ENCODE peak calls at places on chromosomes 3 and 15, in ten cellular contexts. N, A, C, Z, J, E, T, G, I and S are unnamed samples.
A peak's percentile ranks its signal among the peaks of the same experiment; 100 is the strongest.

GRCh38 chr3:8742921-8743605 is 9.5 kb downstream of the CAV3 start:
- DNase-seq in T (peak; percentile 19), G (no peak), J (no peak), E (peak; percentile 19), C (no peak), I (no peak), A (no peak), Z (no peak), N (no peak), S (no peak)

GRCh38 chr3:155742339-155742980 is 2.4 kb downstream of the PLCH1 start:
- DNase-seq in G (no peak), A (no peak), Z (no peak), N (no peak), J (no peak), I (no peak), E (no peak), C (no peak), T (no peak), S (no peak)

GRCh38 chr3:67641451-67641850 is 13.0 kb downstream of the SUCLG2 start:
- DNase-seq in J (no peak), Z (no peak), I (no peak), E (no peak), A (no peak), C (no peak), G (no peak), T (no peak), N (no peak), S (no peak)

GRCh38 chr3:11717768-11718581 is 74.3 kb upstream of the VGLL4 start:
- DNase-seq in A (no peak), Z (peak; percentile 34), T (peak; percentile 38), G (no peak), E (peak; percentile 22), J (no peak), I (peak; percentile 42), C (peak; percentile 24), N (no peak), S (no peak)

GRCh38 chr3:152559246-152559645 is 275.7 kb upstream of the P2RY1 start:
- DNase-seq in Z (no peak), J (no peak), E (no peak), I (no peak), C (no peak), A (no peak), T (no peak), N (no peak), G (no peak), S (no peak)

GRCh38 chr3:23073721-23074300 is 129.3 kb upstream of the UBE2E2 start:
- DNase-seq in J (no peak), N (no peak), G (no peak), Z (no peak), T (no peak), C (no peak), I (no peak), A (no peak), E (no peak), S (no peak)

GRCh38 chr3:110806924-110807323 is 264.7 kb upstream of the NECTIN3 start:
- DNase-seq in G (no peak), J (no peak), Z (no peak), N (no peak), T (no peak), E (no peak), A (no peak), I (no peak), C (no peak), S (no peak)

GRCh38 chr3:12395349-12396012 is 88.8 kb upstream of the TSEN2 start:
- DNase-seq in C (no peak), Z (no peak), T (no peak), I (no peak), A (no peak), E (no peak), N (no peak), J (no peak), G (peak; percentile 68), S (no peak)

GRCh38 chr3:176651622-176652021 is 545.7 kb downstream of the TBL1XR1 start:
- DNase-seq in E (no peak), G (no peak), Z (no peak), I (no peak), N (no peak), A (peak; percentile 7), C (no peak), J (no peak), T (no peak), S (no peak)

GRCh38 chr3:112597945-112598344 is 36.1 kb downstream of the SLC35A5 start:
- DNase-seq in J (no peak), G (no peak), N (no peak), A (no peak), I (no peak), Z (no peak), C (no peak), T (no peak), E (no peak), S (no peak)

GRCh38 chr15:50051811-50052419 is 67.1 kb downstream of the ATP8B4 start:
- DNase-seq in C (peak; percentile 74), Z (peak; percentile 76), I (peak; percentile 68), N (no peak), A (peak; percentile 50), J (no peak), T (peak; percentile 49), E (peak; percentile 44), G (peak; percentile 61), S (peak; percentile 54)

DNA sequence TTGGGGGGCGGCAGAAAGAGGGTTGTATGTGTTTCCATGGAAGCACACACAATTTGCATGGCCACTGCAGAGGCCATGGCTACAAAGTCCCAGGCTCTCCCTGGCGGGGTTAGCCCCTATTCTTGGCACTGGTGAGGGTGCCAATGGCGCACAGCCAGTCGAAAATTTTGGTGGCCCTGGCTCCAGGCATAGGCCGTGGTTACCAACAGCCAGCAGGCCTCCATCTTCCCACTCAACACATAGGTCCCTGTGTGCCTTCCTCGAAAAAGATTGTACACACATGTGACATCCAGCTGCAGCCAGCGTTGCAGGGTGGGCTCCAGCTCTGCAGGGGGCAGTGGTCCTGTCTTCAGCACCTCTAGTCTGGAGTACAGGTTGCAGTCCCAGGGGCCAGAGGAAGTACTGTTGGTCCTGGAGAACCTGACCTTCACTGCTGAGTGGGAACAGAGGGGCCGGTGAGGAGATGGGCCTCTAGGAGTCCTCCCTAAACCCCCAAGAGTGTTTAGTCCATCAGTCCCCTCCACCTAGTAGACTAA is 7.1 kb downstream of the P4HTM start:
- DNase-seq in T (no peak), I (no peak), J (no peak), E (no peak), N (no peak), A (no peak), C (no peak), G (no peak), Z (no peak), S (no peak)
- TF ChIP-seq CTCF in T (no peak), I (no peak), J (no peak), E (no peak), N (no peak), A (peak; percentile 20), C (no peak), G (no peak), Z (no peak), S (no peak)

GRCh38 chr3:47441796-47442551 is 33.8 kb downstream of the SCAP start:
- DNase-seq in G (no peak), A (no peak), N (no peak), J (no peak), C (no peak), T (no peak), I (no peak), Z (no peak), E (no peak), S (no peak)
- H3K27ac ChIP-seq in G (no peak overlapping the region), A (no peak overlapping the region), N (peak overlapping the region; percentile 93), J (peak overlapping the region; percentile 17), C (peak overlapping the region; percentile 73), T (no peak overlapping the region), I (no peak overlapping the region), Z (no peak overlapping the region), E (no peak overlapping the region), S (no peak overlapping the region)

DNA sequence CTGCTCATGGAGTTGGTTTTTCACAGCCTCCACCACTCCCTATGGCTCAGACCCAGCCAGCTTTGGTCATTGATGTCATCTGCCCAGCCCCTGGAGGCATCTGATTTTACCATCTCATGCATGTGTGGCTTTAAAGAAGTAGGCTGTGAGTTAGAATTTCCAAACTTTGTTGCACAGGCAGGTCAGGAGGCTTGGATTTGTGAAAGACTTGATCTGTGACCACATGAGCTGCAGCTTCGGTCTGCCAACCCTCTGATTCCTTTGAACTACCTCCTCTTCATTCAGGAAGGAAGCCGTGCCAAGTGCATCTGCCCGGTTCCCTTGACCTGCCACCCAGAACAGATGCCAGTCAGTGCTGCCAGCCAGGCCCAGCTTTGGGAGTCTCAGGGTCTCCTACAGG is 9.2 kb downstream of the CTXND1 start:
- DNase-seq in Z (no peak), C (no peak), N (no peak), G (no peak), A (no peak), E (no peak), I (no peak), J (no peak), T (no peak), S (no peak)
- TF ChIP-seq CTCF in Z (no peak), C (no peak), N (no peak), G (no peak), A (no peak), E (no peak), I (no peak), J (no peak), T (no peak), S (no peak)

DNA sequence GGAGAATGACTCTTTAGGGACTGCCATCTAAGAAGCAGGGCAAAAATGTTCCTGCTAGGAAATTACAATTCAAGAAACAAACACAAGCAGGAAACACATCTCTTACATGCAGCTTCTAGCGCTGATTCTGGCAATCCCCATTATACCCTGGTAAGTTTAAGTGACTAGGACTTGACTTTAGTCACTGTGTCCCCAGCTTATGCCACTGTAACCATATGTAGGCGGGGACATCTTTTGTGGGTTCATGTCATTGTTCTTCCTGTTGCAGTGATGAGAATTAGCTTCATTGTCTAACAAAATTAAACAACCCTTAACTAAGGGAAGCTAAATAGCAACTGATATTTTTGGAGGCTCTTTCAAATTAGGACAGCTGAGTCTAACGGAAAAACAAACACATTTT is 17.9 kb upstream of the FAM81A start:
- DNase-seq in Z (no peak), J (no peak), A (no peak), G (no peak), E (no peak), T (no peak), N (no peak), I (no peak), C (no peak), S (no peak)
- H3K27ac ChIP-seq in Z (no peak overlapping the region), J (no peak overlapping the region), A (no peak overlapping the region), G (no peak overlapping the region), E (no peak overlapping the region), T (no peak overlapping the region), N (no peak overlapping the region), I (no peak overlapping the region), C (no peak overlapping the region), S (no peak overlapping the region)

GRCh38 chr3:127448161-127448561 is 142.4 kb downstream of the TPRA1 start:
- DNase-seq in E (no peak), A (no peak), C (no peak), Z (no peak), T (no peak), I (no peak), J (peak; percentile 48), N (peak; percentile 55), G (peak; percentile 29), S (peak; percentile 15)
- TF ChIP-seq CTCF in E (no peak), A (no peak), C (no peak), Z (no peak), T (no peak), I (no peak), J (no peak), N (no peak), G (no peak), S (no peak)

GRCh38 chr3:193771736-193772135 is 178.7 kb downstream of the OPA1 start:
- DNase-seq in A (no peak), T (no peak), C (no peak), E (no peak), J (no peak), I (no peak), Z (no peak), G (no peak), N (no peak), S (no peak)
- H3K27ac ChIP-seq in A (no peak overlapping the region), T (no peak overlapping the region), C (no peak overlapping the region), E (no peak overlapping the region), J (no peak overlapping the region), I (no peak overlapping the region), Z (no peak overlapping the region), G (no peak overlapping the region), N (no peak overlapping the region), S (no peak overlapping the region)